ENCODE peak calls at places on chromosome 13, in seven cellular contexts. One of them, this sample, is unnamed.

GRCh38 chr13:98771838-98772611 is 19.6 kb upstream of the SLC15A1 start:
- DNase-seq in CD8-positive, alpha-beta T cell: no peak
- DNase-seq in activated effector memory CD4-positive, alpha-beta T cell treated with anti-CD3 and anti-CD28 coated beads, Interleukin-2, amount 50 U/mL, for 16 hours: no peak
- DNase-seq in body of pancreas: peak; percentile 25
- DNase-seq in cortex of kidney: no peak
- DNase-seq in A549: no peak
- DNase-seq in cardiac fibroblast: no peak
- DNase-seq in this sample: no peak

GRCh38 chr13:112968910-112969691 is at the start of gene MCF2L:
- DNase-seq in CD8-positive, alpha-beta T cell: peak; percentile 31
- DNase-seq in activated effector memory CD4-positive, alpha-beta T cell treated with anti-CD3 and anti-CD28 coated beads, Interleukin-2, amount 50 U/mL, for 16 hours: peak; percentile 83
- DNase-seq in body of pancreas: peak; percentile 63
- DNase-seq in cortex of kidney: no peak
- DNase-seq in A549: peak; percentile 27
- DNase-seq in cardiac fibroblast: peak; percentile 42
- DNase-seq in this sample: no peak

GRCh38 chr13:47929156-47929555 is 71.9 kb downstream of the SUCLA2 start:
- DNase-seq in CD8-positive, alpha-beta T cell: no peak
- DNase-seq in activated effector memory CD4-positive, alpha-beta T cell treated with anti-CD3 and anti-CD28 coated beads, Interleukin-2, amount 50 U/mL, for 16 hours: no peak
- DNase-seq in body of pancreas: no peak
- DNase-seq in cortex of kidney: no peak
- DNase-seq in A549: no peak
- DNase-seq in cardiac fibroblast: peak; percentile 16
- DNase-seq in this sample: no peak

GRCh38 chr13:36718686-36719085 is 44.9 kb downstream of the SERTM1 start:
- DNase-seq in CD8-positive, alpha-beta T cell: no peak
- DNase-seq in activated effector memory CD4-positive, alpha-beta T cell treated with anti-CD3 and anti-CD28 coated beads, Interleukin-2, amount 50 U/mL, for 16 hours: no peak
- DNase-seq in body of pancreas: no peak
- DNase-seq in cortex of kidney: no peak
- DNase-seq in A549: no peak
- DNase-seq in cardiac fibroblast: peak; percentile 75
- DNase-seq in this sample: no peak

GRCh38 chr13:113971471-113972231 is 2.2 kb downstream of the C13orf46 start:
- DNase-seq in CD8-positive, alpha-beta T cell: no peak
- DNase-seq in activated effector memory CD4-positive, alpha-beta T cell treated with anti-CD3 and anti-CD28 coated beads, Interleukin-2, amount 50 U/mL, for 16 hours: no peak
- DNase-seq in body of pancreas: no peak
- DNase-seq in cortex of kidney: no peak
- DNase-seq in A549: no peak
- DNase-seq in cardiac fibroblast: no peak
- DNase-seq in this sample: no peak

GRCh38 chr13:21458457-21458815 is 667 bp downstream of the ZDHHC20 start:
- DNase-seq in CD8-positive, alpha-beta T cell: no peak
- DNase-seq in activated effector memory CD4-positive, alpha-beta T cell treated with anti-CD3 and anti-CD28 coated beads, Interleukin-2, amount 50 U/mL, for 16 hours: peak; percentile 82
- DNase-seq in body of pancreas: peak; percentile 60
- DNase-seq in cortex of kidney: no peak
- DNase-seq in A549: peak; percentile 33
- DNase-seq in cardiac fibroblast: no peak
- DNase-seq in this sample: no peak

GRCh38 chr13:73610799-73611592 is 523.2 kb downstream of the KLF12 start:
- DNase-seq in CD8-positive, alpha-beta T cell: no peak
- DNase-seq in activated effector memory CD4-positive, alpha-beta T cell treated with anti-CD3 and anti-CD28 coated beads, Interleukin-2, amount 50 U/mL, for 16 hours: no peak
- DNase-seq in body of pancreas: no peak
- DNase-seq in cortex of kidney: no peak
- DNase-seq in A549: no peak
- DNase-seq in cardiac fibroblast: no peak
- DNase-seq in this sample: no peak

GRCh38 chr13:90502762-90503161 is 844.7 kb upstream of the MIR17HG start:
- DNase-seq in CD8-positive, alpha-beta T cell: no peak
- DNase-seq in activated effector memory CD4-positive, alpha-beta T cell treated with anti-CD3 and anti-CD28 coated beads, Interleukin-2, amount 50 U/mL, for 16 hours: no peak
- DNase-seq in body of pancreas: no peak
- DNase-seq in cortex of kidney: no peak
- DNase-seq in A549: no peak
- DNase-seq in cardiac fibroblast: no peak
- DNase-seq in this sample: no peak

GRCh38 chr13:80329250-80329649 is 11.7 kb downstream of the SPRY2 start:
- DNase-seq in CD8-positive, alpha-beta T cell: no peak
- DNase-seq in activated effector memory CD4-positive, alpha-beta T cell treated with anti-CD3 and anti-CD28 coated beads, Interleukin-2, amount 50 U/mL, for 16 hours: no peak
- DNase-seq in body of pancreas: no peak
- DNase-seq in cortex of kidney: no peak
- DNase-seq in A549: no peak
- DNase-seq in cardiac fibroblast: no peak
- DNase-seq in this sample: no peak

GRCh38 chr13:23558675-23559536 is 11.3 kb upstream of the TNFRSF19 start:
- DNase-seq in CD8-positive, alpha-beta T cell: no peak
- DNase-seq in activated effector memory CD4-positive, alpha-beta T cell treated with anti-CD3 and anti-CD28 coated beads, Interleukin-2, amount 50 U/mL, for 16 hours: no peak
- DNase-seq in body of pancreas: no peak
- DNase-seq in cortex of kidney: no peak
- DNase-seq in A549: peak; percentile 72
- DNase-seq in cardiac fibroblast: peak; percentile 95
- DNase-seq in this sample: no peak

This sample was measured in mesenteric fat pad.